ENCODE peak calls at places on chromosomes 11 and 22, in ten cellular contexts. V is RWPE1, Y is neural crest cell, X is cardiac muscle cell, G is tibial nerve, O is adrenal gland, B is upper lobe of right lung, H is choroid plexus epithelial cell, Q is GM10248, K is pancreas. E is an unnamed sample.

GRCh38 chr22:40310081-40310770 is 36.1 kb upstream of the ADSL start:
- DNase-seq in X (no peak), Y (no peak), B (no peak), Q (no peak), O (no peak), K (no peak), G (peak; percentile 44), H (peak; percentile 86), V (no peak), E (no peak)

GRCh38 chr22:46068908-46069481 is 81.3 kb upstream of the PPARA start:
- DNase-seq in O (no peak), H (peak; percentile 55), V (no peak), X (no peak), G (no peak), K (peak; percentile 32), Y (no peak), Q (no peak), B (peak; percentile 68), E (no peak)

GRCh38 chr22:46245515-46245914 is 4.6 kb downstream of the CDPF1 start:
- DNase-seq in B (no peak), Q (no peak), K (no peak), H (no peak), V (no peak), X (no peak), G (no peak), Y (no peak), O (no peak), E (no peak)

GRCh38 chr11:122756417-122756816 is 81.9 kb upstream of the CRTAM start:
- DNase-seq in V (no peak), X (no peak), G (no peak), B (peak; percentile 75), Y (no peak), O (no peak), H (no peak), Q (peak; percentile 50), K (no peak), E (peak; percentile 25)

GRCh38 chr11:93329936-93330445 is 551 bp upstream of the DEUP1 start:
- DNase-seq in Q (no peak), X (peak; percentile 35), V (peak; percentile 4), B (no peak), H (peak; percentile 2), Y (peak; percentile 13), O (no peak), K (no peak), G (no peak), E (no peak)

GRCh38 chr11:110098645-110099044 is 5.5 kb downstream of the ZC3H12C start:
- DNase-seq in Y (no peak), H (peak; percentile 57), Q (no peak), O (no peak), V (no peak), G (no peak), K (no peak), X (no peak), B (no peak), E (no peak)

GRCh38 chr11:45412033-45412432 is 125.9 kb upstream of the SYT13 start:
- DNase-seq in O (no peak), Y (no peak), K (no peak), V (no peak), X (no peak), G (no peak), H (no peak), Q (no peak), B (peak; percentile 46), E (no peak)

GRCh38 chr11:82814379-82814778 is 80.7 kb upstream of the FAM181B start:
- DNase-seq in H (no peak), V (no peak), O (no peak), Y (no peak), K (no peak), X (no peak), G (no peak), Q (no peak), B (no peak), E (no peak)

GRCh38 chr11:126415128-126415527 is 59.6 kb downstream of the ST3GAL4 start:
- DNase-seq in Y (no peak), X (no peak), K (peak; percentile 27), B (no peak), Q (no peak), O (peak; percentile 63), V (no peak), H (no peak), G (peak; percentile 94), E (no peak)

GRCh38 chr11:117703209-117703608 is 93.8 kb downstream of the DSCAML1 start:
- DNase-seq in X (no peak), Y (no peak), B (no peak), H (no peak), K (no peak), O (no peak), V (no peak), G (no peak), Q (no peak), E (no peak)

GRCh38 chr11:15493921-15494630 is 379.4 kb downstream of the INSC start:
- DNase-seq in Q (no peak), O (no peak), X (no peak), B (no peak), V (no peak), K (peak; percentile 10), Y (no peak), H (no peak), G (no peak), E (no peak)

GRCh38 chr11:66743271-66743968 is 14.4 kb upstream of the SPTBN2 start:
- DNase-seq in Y (no peak), G (no peak), X (no peak), H (no peak), O (peak; percentile 69), Q (no peak), K (peak; percentile 21), B (peak; percentile 78), V (peak; percentile 97), E (no peak)

GRCh38 chr22:25645266-25645665 is 80.8 kb downstream of the GRK3 start:
- DNase-seq in K (no peak), Y (no peak), V (no peak), H (peak; percentile 20), G (no peak), B (no peak), X (no peak), Q (no peak), O (no peak), E (no peak)
- TF ChIP-seq CTCF in K (no peak), Y (no peak), V (no peak), H (no peak), G (no peak), B (no peak), X (no peak), Q (no peak), O (no peak), E (no peak)

GRCh38 chr11:75523811-75524401 is 1.8 kb downstream of the GDPD5 start:
- DNase-seq in G (no peak), O (no peak), K (peak; percentile 77), B (no peak), H (no peak), Y (no peak), Q (no peak), X (no peak), V (no peak), E (no peak)

GRCh38 chr11:75524576-75525432 is 937 bp downstream of the GDPD5 start:
- DNase-seq in O (no peak), V (no peak), K (peak; percentile 27), X (peak; percentile 21), H (no peak), B (no peak), G (no peak), Y (no peak), Q (no peak), E (peak; percentile 18)

GRCh38 chr11:75526192-75526541 is 426 bp upstream of the GDPD5 start:
- DNase-seq in K (no peak), Q (no peak), G (no peak), B (no peak), Y (no peak), X (no peak), V (no peak), O (no peak), H (no peak), E (no peak)

GRCh38 chr11:75527130-75527529 is 1.4 kb upstream of the GDPD5 start:
- DNase-seq in K (no peak), Y (no peak), B (no peak), O (no peak), V (no peak), G (no peak), H (no peak), Q (no peak), X (no peak), E (no peak)

DNA sequence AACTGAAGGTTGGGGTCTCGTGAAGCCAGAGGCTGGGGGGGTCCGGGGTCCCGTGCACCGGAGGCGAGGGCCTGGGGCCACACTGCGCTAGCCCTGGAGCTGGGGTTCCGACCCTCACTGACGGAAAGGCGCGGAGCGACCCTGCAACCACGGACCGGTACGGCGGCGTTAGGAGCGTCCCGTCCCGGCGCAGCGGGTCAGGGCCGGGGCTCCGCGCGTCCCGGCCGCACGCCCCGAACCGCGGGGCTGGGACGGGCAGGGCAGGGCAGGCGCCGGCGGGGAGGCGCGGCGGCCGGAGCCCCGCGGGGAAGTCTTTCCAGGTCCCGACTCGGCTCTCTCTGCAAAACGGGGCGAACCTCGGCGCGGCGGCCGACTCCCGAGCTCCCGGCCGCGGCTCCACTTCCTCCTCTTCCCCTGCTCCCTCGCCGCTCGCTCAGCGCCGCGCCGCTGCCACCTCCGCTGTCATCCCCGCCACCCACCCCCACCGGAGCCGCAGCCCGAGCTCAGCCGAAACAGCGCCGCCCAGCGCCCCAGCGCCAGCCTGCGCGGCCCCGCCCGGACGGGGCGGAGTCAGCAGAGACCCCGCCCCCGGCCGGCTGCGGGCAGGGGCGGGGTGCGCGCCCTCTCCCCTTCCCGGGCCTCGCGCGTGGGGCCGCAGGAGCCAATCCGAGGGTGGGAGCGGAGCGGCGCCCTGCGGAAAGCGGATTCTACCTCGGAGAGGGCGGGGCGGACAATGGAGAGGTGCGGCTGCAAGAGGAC is at the start of gene GDPD5:
- DNase-seq in K (peak; percentile 80), O (peak; percentile 83), Y (peak; percentile 77), Q (peak; percentile 96), X (peak; percentile 93), B (peak; percentile 92), V (peak; percentile 91), H (peak; percentile 70), G (peak; percentile 62), E (peak; percentile 73)
- TF ChIP-seq CTCF in K (peak; percentile 22), O (peak; percentile 25), Y (peak; percentile 60), Q (peak; percentile 79), X (peak; percentile 36), B (peak; percentile 46), V (peak; percentile 83), H (peak; percentile 48), G (peak; percentile 84), E (no peak)

DNA sequence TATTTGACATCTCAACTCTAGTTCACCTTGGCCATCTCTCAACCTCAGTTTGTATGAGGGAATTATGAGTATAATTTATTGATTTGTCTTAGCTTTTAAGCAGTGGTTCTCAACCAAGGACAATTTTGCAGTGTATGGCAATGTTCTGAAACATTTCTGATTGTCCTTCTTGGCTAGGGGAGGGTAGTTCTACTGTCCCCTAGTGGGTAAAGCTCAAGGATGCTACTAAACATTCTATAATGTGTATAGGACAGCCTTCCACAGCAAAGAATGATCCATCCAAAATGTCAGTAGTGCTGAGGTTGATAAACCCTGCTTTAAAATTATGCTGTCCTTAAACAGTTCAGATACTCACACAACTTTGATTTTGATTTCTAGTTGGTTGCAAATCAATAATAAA is 78.1 kb upstream of the ALKBH3 start:
- DNase-seq in X (peak; percentile 44), H (peak; percentile 56), V (no peak), G (no peak), B (no peak), K (no peak), O (no peak), Y (no peak), Q (no peak), E (no peak)
- TF ChIP-seq CTCF in X (peak; percentile 49), H (peak; percentile 74), V (no peak), G (no peak), B (no peak), K (no peak), O (no peak), Y (peak; percentile 39), Q (no peak), E (no peak)

GRCh38 chr22:35177811-35178210 is 79.5 kb upstream of the HMGXB4 start:
- DNase-seq in O (no peak), H (no peak), X (no peak), Y (no peak), K (no peak), Q (no peak), G (no peak), B (no peak), V (no peak), E (no peak)
- TF ChIP-seq CTCF in O (no peak), H (no peak), X (no peak), Y (no peak), K (no peak), Q (no peak), G (no peak), B (no peak), V (no peak), E (no peak)

E was measured in CD4-positive, alpha-beta T cell.